ENCODE peak calls at places on chromosomes 4 and X, in five cellular contexts. Z is endothelial cell; Y is M059J; K is activated naive CD4-positive, alpha-beta T cell; F is AG10803. E is an unnamed sample.
A peak's percentile ranks its signal among the peaks of the same experiment; 100 is the strongest.

GRCh38 chrX:86014421-86014820 is 32.9 kb downstream of the CHM start:
- DNase-seq in Z (no peak), Y (no peak), K (no peak), F (no peak), E (no peak)

GRCh38 chr4:6192245-6192644 is 8.1 kb downstream of the JAKMIP1 start:
- DNase-seq in Z (no peak), Y (peak; percentile 44), K (no peak), F (no peak), E (no peak)

GRCh38 chrX:102934624-102935023 is 2.4 kb upstream of the RAB40AL start:
- DNase-seq in Z (peak; percentile 28), Y (peak; percentile 34), K (no peak), F (peak; percentile 30), E (no peak)

GRCh38 chr4:184100297-184100885 is 117.3 kb downstream of the ENPP6 start:
- DNase-seq in Z (peak; percentile 66), Y (peak; percentile 8), K (no peak), F (no peak), E (no peak)

GRCh38 chr4:108130955-108131354 is 37.8 kb downstream of the LEF1 start:
- DNase-seq in Z (no peak), Y (no peak), K (no peak), F (no peak), E (no peak)

GRCh38 chr4:80333121-80333520 is 2.4 kb upstream of the CFAP299 start:
- DNase-seq in Z (no peak), Y (no peak), K (no peak), F (peak; percentile 40), E (no peak)

GRCh38 chr4:25908491-25908901 is 5.5 kb upstream of the SMIM20 start:
- DNase-seq in Z (no peak), Y (peak; percentile 94), K (no peak), F (peak; percentile 94), E (no peak)

GRCh38 chrX:65811558-65812228 is 144.2 kb downstream of the MSN start:
- DNase-seq in Z (no peak), Y (no peak), K (no peak), F (no peak), E (no peak)

GRCh38 chr4:74148205-74148604 is 9.7 kb upstream of the MTHFD2L start:
- DNase-seq in Z (no peak), Y (no peak), K (no peak), F (no peak), E (no peak)

GRCh38 chr4:60992037-60992436 is 208.1 kb upstream of the ADGRL3 start:
- DNase-seq in Z (no peak), Y (no peak), K (no peak), F (no peak), E (no peak)

GRCh38 chrX:15525664-15526416 is 25.2 kb downstream of the BMX start:
- DNase-seq in Z (no peak), Y (peak; percentile 10), K (no peak), F (no peak), E (no peak)

GRCh38 chr4:75429208-75429607 is 85.0 kb downstream of the RCHY1 start:
- DNase-seq in Z (no peak), Y (no peak), K (no peak), F (no peak), E (no peak)

GRCh38 chrX:39874202-39874816 is 223.4 kb downstream of the BCOR start:
- DNase-seq in Z (no peak), Y (peak; percentile 89), K (no peak), F (no peak), E (no peak)

GRCh38 chr4:52376107-52376704 is 282.9 kb downstream of the USP46 start:
- DNase-seq in Z (peak; percentile 42), Y (peak; percentile 43), K (no peak), F (peak; percentile 72), E (no peak)

GRCh38 chr4:25128671-25129070 is 31.6 kb downstream of the SEPSECS start:
- DNase-seq in Z (no peak), Y (peak; percentile 48), K (no peak), F (no peak), E (no peak)

GRCh38 chrX:103330601-103331397 is 760 bp downstream of the TCEAL7 start:
- DNase-seq in Z (peak; percentile 28), Y (no peak), K (no peak), F (no peak), E (no peak)

GRCh38 chr4:86737244-86737643 is 111.9 kb downstream of the SLC10A6 start:
- DNase-seq in Z (no peak), Y (no peak), K (no peak), F (no peak), E (no peak)

GRCh38 chr4:123503698-123504389 is 107.2 kb downstream of the SPRY1 start:
- DNase-seq in Z (no peak), Y (no peak), K (no peak), F (no peak), E (no peak)

GRCh38 chrX:54785901-54786300 is 12.2 kb downstream of the ITIH6 start:
- DNase-seq in Z (peak; percentile 22), Y (peak; percentile 10), K (no peak), F (peak; percentile 1), E (no peak)

GRCh38 chrX:31969714-31970113 is 897.9 kb upstream of the FTHL17 start:
- DNase-seq in Z (no peak), Y (no peak), K (no peak), F (no peak), E (no peak)

GRCh38 chr4:110119347-110119746 is 79.1 kb downstream of the ELOVL6 start:
- DNase-seq in Z (no peak), Y (no peak), K (no peak), F (no peak), E (no peak)

GRCh38 chr4:46844325-46844917 is 64.6 kb downstream of the COX7B2 start:
- DNase-seq in Z (peak; percentile 59), Y (peak; percentile 55), K (peak; percentile 1), F (peak; percentile 40), E (no peak)

GRCh38 chrX:114800719-114801118 is 216.7 kb downstream of the IL13RA2 start:
- DNase-seq in Z (no peak), Y (peak; percentile 78), K (no peak), F (peak; percentile 80), E (no peak)

GRCh38 chr4:181897935-181898334 is 345.3 kb upstream of the TENM3 start:
- DNase-seq in Z (no peak), Y (peak; percentile 68), K (no peak), F (peak; percentile 78), E (no peak)

GRCh38 chrX:42755820-42756219 is 22.1 kb downstream of the PPP1R2C start:
- DNase-seq in Z (no peak), Y (peak; percentile 66), K (no peak), F (peak; percentile 58), E (no peak)

GRCh38 chr4:101355767-101356702 is 8.7 kb upstream of the PPP3CA start:
- DNase-seq in Z (no peak), Y (peak; percentile 90), K (no peak), F (peak; percentile 87), E (no peak)

GRCh38 chrX:37686348-37686736 is 751 bp downstream of the XK start:
- DNase-seq in Z (no peak), Y (no peak), K (no peak), F (no peak), E (no peak)

GRCh38 chrX:150694738-150695410 is 1.7 kb downstream of the MTMR1 start:
- DNase-seq in Z (no peak), Y (no peak), K (no peak), F (no peak), E (no peak)

GRCh38 chr4:186845137-186845842 is 121.6 kb upstream of the FAT1 start:
- DNase-seq in Z (no peak), Y (peak; percentile 87), K (no peak), F (peak; percentile 88), E (no peak)

GRCh38 chr4:152257601-152258066 is 278.3 kb downstream of the FBXW7 start:
- DNase-seq in Z (no peak), Y (peak; percentile 48), K (no peak), F (peak; percentile 70), E (no peak)

GRCh38 chr4:29970626-29971025 is 749.5 kb upstream of the PCDH7 start:
- DNase-seq in Z (peak; percentile 11), Y (peak; percentile 52), K (no peak), F (no peak), E (no peak)

GRCh38 chr4:80184791-80185756 is 12.2 kb upstream of the PRDM8 start:
- DNase-seq in Z (peak; percentile 25), Y (peak; percentile 9), K (no peak), F (no peak), E (no peak)

GRCh38 chrX:115449742-115450141 is 111.2 kb upstream of the PLS3 start:
- DNase-seq in Z (no peak), Y (peak; percentile 77), K (no peak), F (peak; percentile 46), E (peak; percentile 27)

GRCh38 chr4:99816611-99817309 is at the start of gene DAPP1:
- DNase-seq in Z (no peak), Y (peak; percentile 26), K (peak; percentile 16), F (no peak), E (no peak)

GRCh38 chr4:37793562-37793961 is 32.9 kb upstream of the PGM2 start:
- DNase-seq in Z (no peak), Y (peak; percentile 8), K (no peak), F (peak; percentile 18), E (no peak)

E was measured in omental fat pad.